ENCODE peak calls at places on chromosomes 11 and 22, in eight cellular contexts. One of them, this sample, is unnamed.

GRCh38 chr22:21984793-21985192 is 2.2 kb upstream of the TOP3B start:
- DNase-seq in CD4-positive, alpha-beta memory T cell: no peak
- DNase-seq in HEK293T: peak
- DNase-seq in C1 segment of cervical spinal cord: no peak
- DNase-seq in transverse colon: no peak
- DNase-seq in stimulated activated CD4-positive, alpha-beta T cell treated with anti-CD3 and anti-CD28 coated beads, TNF-alpha, amount 100 ng/mL, for 48 hours: no peak
- DNase-seq in NCI-H345: no peak
- DNase-seq in choroid plexus epithelial cell: peak
- DNase-seq in this sample: peak

GRCh38 chr22:48692734-48693376 is 1134.8 kb downstream of the BRD1 start:
- DNase-seq in CD4-positive, alpha-beta memory T cell: no peak
- DNase-seq in HEK293T: no peak
- DNase-seq in C1 segment of cervical spinal cord: no peak
- DNase-seq in transverse colon: no peak
- DNase-seq in stimulated activated CD4-positive, alpha-beta T cell treated with anti-CD3 and anti-CD28 coated beads, TNF-alpha, amount 100 ng/mL, for 48 hours: no peak
- DNase-seq in NCI-H345: no peak
- DNase-seq in choroid plexus epithelial cell: no peak
- DNase-seq in this sample: no peak

GRCh38 chr11:129320485-129320884 is 55.2 kb upstream of the BARX2 start:
- DNase-seq in CD4-positive, alpha-beta memory T cell: no peak
- DNase-seq in HEK293T: no peak
- DNase-seq in C1 segment of cervical spinal cord: no peak
- DNase-seq in transverse colon: no peak
- DNase-seq in stimulated activated CD4-positive, alpha-beta T cell treated with anti-CD3 and anti-CD28 coated beads, TNF-alpha, amount 100 ng/mL, for 48 hours: no peak
- DNase-seq in NCI-H345: no peak
- DNase-seq in choroid plexus epithelial cell: no peak
- DNase-seq in this sample: no peak

GRCh38 chr22:43654271-43654670 is 157.8 kb downstream of the EFCAB6 start:
- DNase-seq in CD4-positive, alpha-beta memory T cell: no peak
- DNase-seq in HEK293T: no peak
- DNase-seq in C1 segment of cervical spinal cord: no peak
- DNase-seq in transverse colon: no peak
- DNase-seq in stimulated activated CD4-positive, alpha-beta T cell treated with anti-CD3 and anti-CD28 coated beads, TNF-alpha, amount 100 ng/mL, for 48 hours: no peak
- DNase-seq in NCI-H345: no peak
- DNase-seq in choroid plexus epithelial cell: no peak
- DNase-seq in this sample: no peak

GRCh38 chr22:39308614-39309363 is 10.6 kb downstream of the RPL3 start:
- DNase-seq in CD4-positive, alpha-beta memory T cell: no peak
- DNase-seq in HEK293T: no peak
- DNase-seq in C1 segment of cervical spinal cord: no peak
- DNase-seq in transverse colon: peak
- DNase-seq in stimulated activated CD4-positive, alpha-beta T cell treated with anti-CD3 and anti-CD28 coated beads, TNF-alpha, amount 100 ng/mL, for 48 hours: no peak
- DNase-seq in NCI-H345: no peak
- DNase-seq in choroid plexus epithelial cell: peak
- DNase-seq in this sample: no peak

GRCh38 chr11:96655474-96655873 is 265.7 kb downstream of the JRKL start:
- DNase-seq in CD4-positive, alpha-beta memory T cell: no peak
- DNase-seq in HEK293T: no peak
- DNase-seq in C1 segment of cervical spinal cord: no peak
- DNase-seq in transverse colon: no peak
- DNase-seq in stimulated activated CD4-positive, alpha-beta T cell treated with anti-CD3 and anti-CD28 coated beads, TNF-alpha, amount 100 ng/mL, for 48 hours: no peak
- DNase-seq in NCI-H345: no peak
- DNase-seq in choroid plexus epithelial cell: no peak
- DNase-seq in this sample: no peak

GRCh38 chr11:100816823-100817222 is 129.7 kb downstream of the ARHGAP42 start:
- DNase-seq in CD4-positive, alpha-beta memory T cell: no peak
- DNase-seq in HEK293T: no peak
- DNase-seq in C1 segment of cervical spinal cord: no peak
- DNase-seq in transverse colon: no peak
- DNase-seq in stimulated activated CD4-positive, alpha-beta T cell treated with anti-CD3 and anti-CD28 coated beads, TNF-alpha, amount 100 ng/mL, for 48 hours: no peak
- DNase-seq in NCI-H345: no peak
- DNase-seq in choroid plexus epithelial cell: peak
- DNase-seq in this sample: no peak

GRCh38 chr22:30506507-30506968 is 1.0 kb upstream of the SEC14L4 start:
- DNase-seq in CD4-positive, alpha-beta memory T cell: no peak
- DNase-seq in HEK293T: no peak
- DNase-seq in C1 segment of cervical spinal cord: no peak
- DNase-seq in transverse colon: no peak
- DNase-seq in stimulated activated CD4-positive, alpha-beta T cell treated with anti-CD3 and anti-CD28 coated beads, TNF-alpha, amount 100 ng/mL, for 48 hours: no peak
- DNase-seq in NCI-H345: no peak
- DNase-seq in choroid plexus epithelial cell: no peak
- DNase-seq in this sample: no peak

GRCh38 chr11:36037031-36037430 is 93.2 kb downstream of the LDLRAD3 start:
- DNase-seq in CD4-positive, alpha-beta memory T cell: no peak
- DNase-seq in HEK293T: no peak
- DNase-seq in C1 segment of cervical spinal cord: no peak
- DNase-seq in transverse colon: no peak
- DNase-seq in stimulated activated CD4-positive, alpha-beta T cell treated with anti-CD3 and anti-CD28 coated beads, TNF-alpha, amount 100 ng/mL, for 48 hours: no peak
- DNase-seq in NCI-H345: no peak
- DNase-seq in choroid plexus epithelial cell: peak
- DNase-seq in this sample: no peak

GRCh38 chr11:131748146-131749050 is 378.0 kb downstream of the NTM start:
- DNase-seq in CD4-positive, alpha-beta memory T cell: no peak
- DNase-seq in HEK293T: peak
- DNase-seq in C1 segment of cervical spinal cord: peak
- DNase-seq in transverse colon: peak
- DNase-seq in stimulated activated CD4-positive, alpha-beta T cell treated with anti-CD3 and anti-CD28 coated beads, TNF-alpha, amount 100 ng/mL, for 48 hours: peak
- DNase-seq in NCI-H345: peak
- DNase-seq in choroid plexus epithelial cell: peak
- DNase-seq in this sample: peak

GRCh38 chr11:117232911-117233409 is 489 bp downstream of the RNF214 start:
- DNase-seq in CD4-positive, alpha-beta memory T cell: peak
- DNase-seq in HEK293T: peak
- DNase-seq in C1 segment of cervical spinal cord: no peak
- DNase-seq in transverse colon: no peak
- DNase-seq in stimulated activated CD4-positive, alpha-beta T cell treated with anti-CD3 and anti-CD28 coated beads, TNF-alpha, amount 100 ng/mL, for 48 hours: no peak
- DNase-seq in NCI-H345: no peak
- DNase-seq in choroid plexus epithelial cell: no peak
- DNase-seq in this sample: peak

GRCh38 chr11:82546556-82547162 is 187.0 kb downstream of the FAM181B start:
- DNase-seq in CD4-positive, alpha-beta memory T cell: no peak
- DNase-seq in HEK293T: no peak
- DNase-seq in C1 segment of cervical spinal cord: no peak
- DNase-seq in transverse colon: no peak
- DNase-seq in stimulated activated CD4-positive, alpha-beta T cell treated with anti-CD3 and anti-CD28 coated beads, TNF-alpha, amount 100 ng/mL, for 48 hours: no peak
- DNase-seq in NCI-H345: peak
- DNase-seq in choroid plexus epithelial cell: no peak
- DNase-seq in this sample: no peak

GRCh38 chr11:15006139-15006759 is 34.1 kb upstream of the CALCA start:
- DNase-seq in CD4-positive, alpha-beta memory T cell: peak
- DNase-seq in HEK293T: peak
- DNase-seq in C1 segment of cervical spinal cord: no peak
- DNase-seq in transverse colon: no peak
- DNase-seq in stimulated activated CD4-positive, alpha-beta T cell treated with anti-CD3 and anti-CD28 coated beads, TNF-alpha, amount 100 ng/mL, for 48 hours: no peak
- DNase-seq in NCI-H345: peak
- DNase-seq in choroid plexus epithelial cell: peak
- DNase-seq in this sample: peak

GRCh38 chr22:30143265-30143664 is 63.0 kb downstream of the HORMAD2 start:
- DNase-seq in CD4-positive, alpha-beta memory T cell: no peak
- DNase-seq in HEK293T: no peak
- DNase-seq in C1 segment of cervical spinal cord: no peak
- DNase-seq in transverse colon: no peak
- DNase-seq in stimulated activated CD4-positive, alpha-beta T cell treated with anti-CD3 and anti-CD28 coated beads, TNF-alpha, amount 100 ng/mL, for 48 hours: no peak
- DNase-seq in NCI-H345: no peak
- DNase-seq in choroid plexus epithelial cell: no peak
- DNase-seq in this sample: no peak

GRCh38 chr11:94876645-94877445 is 96.5 kb downstream of the CWC15 start:
- DNase-seq in CD4-positive, alpha-beta memory T cell: no peak
- DNase-seq in HEK293T: no peak
- DNase-seq in C1 segment of cervical spinal cord: peak
- DNase-seq in transverse colon: peak
- DNase-seq in stimulated activated CD4-positive, alpha-beta T cell treated with anti-CD3 and anti-CD28 coated beads, TNF-alpha, amount 100 ng/mL, for 48 hours: peak
- DNase-seq in NCI-H345: no peak
- DNase-seq in choroid plexus epithelial cell: peak
- DNase-seq in this sample: no peak

GRCh38 chr22:42432020-42432596 is at the start of gene NFAM1:
- DNase-seq in CD4-positive, alpha-beta memory T cell: no peak
- DNase-seq in HEK293T: no peak
- DNase-seq in C1 segment of cervical spinal cord: peak
- DNase-seq in transverse colon: peak
- DNase-seq in stimulated activated CD4-positive, alpha-beta T cell treated with anti-CD3 and anti-CD28 coated beads, TNF-alpha, amount 100 ng/mL, for 48 hours: no peak
- DNase-seq in NCI-H345: no peak
- DNase-seq in choroid plexus epithelial cell: no peak
- DNase-seq in this sample: no peak

GRCh38 chr11:67419330-67420049 is 4.0 kb downstream of the CARNS1 start:
- DNase-seq in CD4-positive, alpha-beta memory T cell: no peak
- DNase-seq in HEK293T: no peak
- DNase-seq in C1 segment of cervical spinal cord: no peak
- DNase-seq in transverse colon: no peak
- DNase-seq in stimulated activated CD4-positive, alpha-beta T cell treated with anti-CD3 and anti-CD28 coated beads, TNF-alpha, amount 100 ng/mL, for 48 hours: no peak
- DNase-seq in NCI-H345: no peak
- DNase-seq in choroid plexus epithelial cell: no peak
- DNase-seq in this sample: no peak

GRCh38 chr11:69645801-69646492 is 5.0 kb downstream of the CCND1 start:
- DNase-seq in CD4-positive, alpha-beta memory T cell: no peak
- DNase-seq in HEK293T: no peak
- DNase-seq in C1 segment of cervical spinal cord: no peak
- DNase-seq in transverse colon: no peak
- DNase-seq in stimulated activated CD4-positive, alpha-beta T cell treated with anti-CD3 and anti-CD28 coated beads, TNF-alpha, amount 100 ng/mL, for 48 hours: no peak
- DNase-seq in NCI-H345: peak
- DNase-seq in choroid plexus epithelial cell: no peak
- DNase-seq in this sample: no peak

GRCh38 chr11:104573431-104573830 is 324.8 kb downstream of the CASP12 start:
- DNase-seq in CD4-positive, alpha-beta memory T cell: no peak
- DNase-seq in HEK293T: no peak
- DNase-seq in C1 segment of cervical spinal cord: no peak
- DNase-seq in transverse colon: no peak
- DNase-seq in stimulated activated CD4-positive, alpha-beta T cell treated with anti-CD3 and anti-CD28 coated beads, TNF-alpha, amount 100 ng/mL, for 48 hours: no peak
- DNase-seq in NCI-H345: no peak
- DNase-seq in choroid plexus epithelial cell: peak
- DNase-seq in this sample: no peak

GRCh38 chr11:17600316-17601205 is 53.5 kb downstream of the OTOG start:
- DNase-seq in CD4-positive, alpha-beta memory T cell: no peak
- DNase-seq in HEK293T: no peak
- DNase-seq in C1 segment of cervical spinal cord: no peak
- DNase-seq in transverse colon: no peak
- DNase-seq in stimulated activated CD4-positive, alpha-beta T cell treated with anti-CD3 and anti-CD28 coated beads, TNF-alpha, amount 100 ng/mL, for 48 hours: no peak
- DNase-seq in NCI-H345: peak
- DNase-seq in choroid plexus epithelial cell: no peak
- DNase-seq in this sample: no peak

GRCh38 chr11:46913484-46913883 is 4.9 kb downstream of the LRP4 start:
- DNase-seq in CD4-positive, alpha-beta memory T cell: no peak
- DNase-seq in HEK293T: no peak
- DNase-seq in C1 segment of cervical spinal cord: no peak
- DNase-seq in transverse colon: no peak
- DNase-seq in stimulated activated CD4-positive, alpha-beta T cell treated with anti-CD3 and anti-CD28 coated beads, TNF-alpha, amount 100 ng/mL, for 48 hours: no peak
- DNase-seq in NCI-H345: no peak
- DNase-seq in choroid plexus epithelial cell: no peak
- DNase-seq in this sample: no peak

GRCh38 chr11:65180877-65181568 is 705 bp upstream of the CAPN1 start:
- DNase-seq in CD4-positive, alpha-beta memory T cell: peak
- DNase-seq in HEK293T: peak
- DNase-seq in C1 segment of cervical spinal cord: no peak
- DNase-seq in transverse colon: peak
- DNase-seq in stimulated activated CD4-positive, alpha-beta T cell treated with anti-CD3 and anti-CD28 coated beads, TNF-alpha, amount 100 ng/mL, for 48 hours: peak
- DNase-seq in NCI-H345: peak
- DNase-seq in choroid plexus epithelial cell: peak
- DNase-seq in this sample: peak

GRCh38 chr22:45318168-45318557 is 8.4 kb downstream of the FAM118A start:
- DNase-seq in CD4-positive, alpha-beta memory T cell: peak
- DNase-seq in HEK293T: peak
- DNase-seq in C1 segment of cervical spinal cord: no peak
- DNase-seq in transverse colon: peak
- DNase-seq in stimulated activated CD4-positive, alpha-beta T cell treated with anti-CD3 and anti-CD28 coated beads, TNF-alpha, amount 100 ng/mL, for 48 hours: peak
- DNase-seq in NCI-H345: peak
- DNase-seq in choroid plexus epithelial cell: peak
- DNase-seq in this sample: no peak

GRCh38 chr11:35953081-35953480 is 9.2 kb downstream of the LDLRAD3 start:
- DNase-seq in CD4-positive, alpha-beta memory T cell: no peak
- DNase-seq in HEK293T: no peak
- DNase-seq in C1 segment of cervical spinal cord: no peak
- DNase-seq in transverse colon: no peak
- DNase-seq in stimulated activated CD4-positive, alpha-beta T cell treated with anti-CD3 and anti-CD28 coated beads, TNF-alpha, amount 100 ng/mL, for 48 hours: no peak
- DNase-seq in NCI-H345: no peak
- DNase-seq in choroid plexus epithelial cell: no peak
- DNase-seq in this sample: no peak

GRCh38 chr11:26584818-26585217 is 12.8 kb upstream of the MUC15 start:
- DNase-seq in CD4-positive, alpha-beta memory T cell: no peak
- DNase-seq in HEK293T: no peak
- DNase-seq in C1 segment of cervical spinal cord: no peak
- DNase-seq in transverse colon: no peak
- DNase-seq in stimulated activated CD4-positive, alpha-beta T cell treated with anti-CD3 and anti-CD28 coated beads, TNF-alpha, amount 100 ng/mL, for 48 hours: no peak
- DNase-seq in NCI-H345: no peak
- DNase-seq in choroid plexus epithelial cell: no peak
- DNase-seq in this sample: no peak

GRCh38 chr11:17263803-17264202 is 12.7 kb upstream of the NUCB2 start:
- DNase-seq in CD4-positive, alpha-beta memory T cell: no peak
- DNase-seq in HEK293T: no peak
- DNase-seq in C1 segment of cervical spinal cord: no peak
- DNase-seq in transverse colon: no peak
- DNase-seq in stimulated activated CD4-positive, alpha-beta T cell treated with anti-CD3 and anti-CD28 coated beads, TNF-alpha, amount 100 ng/mL, for 48 hours: no peak
- DNase-seq in NCI-H345: no peak
- DNase-seq in choroid plexus epithelial cell: peak
- DNase-seq in this sample: no peak

GRCh38 chr11:67118059-67118766 is 850 bp upstream of the KDM2A start:
- DNase-seq in CD4-positive, alpha-beta memory T cell: peak
- DNase-seq in HEK293T: peak
- DNase-seq in C1 segment of cervical spinal cord: peak
- DNase-seq in transverse colon: peak
- DNase-seq in stimulated activated CD4-positive, alpha-beta T cell treated with anti-CD3 and anti-CD28 coated beads, TNF-alpha, amount 100 ng/mL, for 48 hours: peak
- DNase-seq in NCI-H345: peak
- DNase-seq in choroid plexus epithelial cell: peak
- DNase-seq in this sample: peak

GRCh38 chr11:132866783-132867545 is 665.3 kb downstream of the OPCML start:
- DNase-seq in CD4-positive, alpha-beta memory T cell: no peak
- DNase-seq in HEK293T: no peak
- DNase-seq in C1 segment of cervical spinal cord: no peak
- DNase-seq in transverse colon: no peak
- DNase-seq in stimulated activated CD4-positive, alpha-beta T cell treated with anti-CD3 and anti-CD28 coated beads, TNF-alpha, amount 100 ng/mL, for 48 hours: no peak
- DNase-seq in NCI-H345: no peak
- DNase-seq in choroid plexus epithelial cell: peak
- DNase-seq in this sample: no peak

GRCh38 chr11:36155770-36156485 is 133.3 kb downstream of the COMMD9 start:
- DNase-seq in CD4-positive, alpha-beta memory T cell: no peak
- DNase-seq in HEK293T: no peak
- DNase-seq in C1 segment of cervical spinal cord: peak
- DNase-seq in transverse colon: no peak
- DNase-seq in stimulated activated CD4-positive, alpha-beta T cell treated with anti-CD3 and anti-CD28 coated beads, TNF-alpha, amount 100 ng/mL, for 48 hours: no peak
- DNase-seq in NCI-H345: no peak
- DNase-seq in choroid plexus epithelial cell: peak
- DNase-seq in this sample: no peak

GRCh38 chr11:84780689-84781293 is 846.4 kb downstream of the DLG2 start:
- DNase-seq in CD4-positive, alpha-beta memory T cell: no peak
- DNase-seq in HEK293T: peak
- DNase-seq in C1 segment of cervical spinal cord: no peak
- DNase-seq in transverse colon: no peak
- DNase-seq in stimulated activated CD4-positive, alpha-beta T cell treated with anti-CD3 and anti-CD28 coated beads, TNF-alpha, amount 100 ng/mL, for 48 hours: no peak
- DNase-seq in NCI-H345: peak
- DNase-seq in choroid plexus epithelial cell: peak
- DNase-seq in this sample: no peak

GRCh38 chr22:46528121-46528610 is 9.3 kb downstream of the CELSR1 start:
- DNase-seq in CD4-positive, alpha-beta memory T cell: no peak
- DNase-seq in HEK293T: no peak
- DNase-seq in C1 segment of cervical spinal cord: no peak
- DNase-seq in transverse colon: no peak
- DNase-seq in stimulated activated CD4-positive, alpha-beta T cell treated with anti-CD3 and anti-CD28 coated beads, TNF-alpha, amount 100 ng/mL, for 48 hours: no peak
- DNase-seq in NCI-H345: peak
- DNase-seq in choroid plexus epithelial cell: peak
- DNase-seq in this sample: peak

GRCh38 chr11:78564037-78564888 is 10.4 kb downstream of the NARS2 start:
- DNase-seq in CD4-positive, alpha-beta memory T cell: peak
- DNase-seq in HEK293T: peak
- DNase-seq in C1 segment of cervical spinal cord: no peak
- DNase-seq in transverse colon: peak
- DNase-seq in stimulated activated CD4-positive, alpha-beta T cell treated with anti-CD3 and anti-CD28 coated beads, TNF-alpha, amount 100 ng/mL, for 48 hours: peak
- DNase-seq in NCI-H345: peak
- DNase-seq in choroid plexus epithelial cell: peak
- DNase-seq in this sample: no peak